ENCODE peak calls at places on chromosomes 6 and 20, in eight cellular contexts. I is NCI-H345, Q is NCI-H2171, J is omental fat pad, F is uterus, P is tibial nerve, A is psoas muscle, X is NCI-H2029. M is an unnamed sample.

GRCh38 chr6:163612200-163612599 is 197.7 kb downstream of the QKI start:
- DNase-seq in I (no peak), Q (no peak), J (no peak), F (no peak), P (no peak), A (no peak), X (no peak), M (no peak)

GRCh38 chr6:32666420-32667300 is at the start of gene HLA-DQB1:
- DNase-seq in I (no peak), Q (no peak), J (no peak), F (peak; percentile 14), P (no peak), A (no peak), X (peak; percentile 10), M (no peak)

GRCh38 chr6:166307981-166308768 is at the start of gene PRR18:
- DNase-seq in I (peak; percentile 39), Q (peak; percentile 14), J (no peak), F (no peak), P (no peak), A (no peak), X (no peak), M (no peak)

GRCh38 chr20:39800111-39800510 is 838.0 kb downstream of the DHX35 start:
- DNase-seq in I (no peak), Q (no peak), J (no peak), F (no peak), P (no peak), A (no peak), X (no peak), M (no peak)

GRCh38 chr6:43499028-43499815 is 10.9 kb downstream of the LRRC73 start:
- DNase-seq in I (no peak), Q (no peak), J (no peak), F (no peak), P (no peak), A (no peak), X (no peak), M (no peak)

GRCh38 chr6:43258807-43259686 is 15.8 kb downstream of the TTBK1 start:
- DNase-seq in I (no peak), Q (no peak), J (no peak), F (no peak), P (no peak), A (peak; percentile 22), X (no peak), M (no peak)

GRCh38 chr20:59735917-59736316 is 131.6 kb downstream of the PHACTR3 start:
- DNase-seq in I (no peak), Q (no peak), J (no peak), F (no peak), P (no peak), A (no peak), X (no peak), M (no peak)

GRCh38 chr20:49482173-49482572 is 295 bp downstream of the KCNB1 start:
- DNase-seq in I (no peak), Q (no peak), J (no peak), F (no peak), P (no peak), A (no peak), X (no peak), M (no peak)

GRCh38 chr6:26022166-26022510 is 59.5 kb downstream of the TRIM38 start:
- DNase-seq in I (peak; percentile 82), Q (peak; percentile 79), J (no peak), F (peak; percentile 59), P (no peak), A (no peak), X (peak; percentile 74), M (peak; percentile 44)

GRCh38 chr6:126033696-126034095 is 47.4 kb downstream of the TRMT11 start:
- DNase-seq in I (peak; percentile 2), Q (no peak), J (no peak), F (no peak), P (no peak), A (no peak), X (peak; percentile 65), M (no peak)

M was measured in DMS79.